ENCODE peak calls at places on chromosomes 3 and 15, in six cellular contexts. P is IMR-90, V is GM12878, F is HepG2, Q is HEK293T, M is A549. B is an unnamed sample.

GRCh38 chr3:108845709-108846293 is 23.2 kb downstream of the TRAT1 start:
- DNase-seq in P (no peak), V (no peak), F (no peak), Q (no peak), M (no peak), B (no peak)

GRCh38 chr15:72117698-72118399 is at the start of gene MYO9A:
- DNase-seq in P (peak), V (peak), F (peak), Q (peak), M (peak), B (peak)

GRCh38 chr3:10798600-10799367 is 17.2 kb upstream of the SLC6A11 start:
- DNase-seq in P (no peak), V (no peak), F (no peak), Q (no peak), M (no peak), B (no peak)

GRCh38 chr3:177345049-177345972 is 148.0 kb upstream of the TBL1XR1 start:
- DNase-seq in P (peak), V (no peak), F (peak), Q (peak), M (peak), B (peak)

GRCh38 chr15:66046751-66047150 is 177.5 kb downstream of the RAB11A start:
- DNase-seq in P (no peak), V (no peak), F (peak), Q (no peak), M (no peak), B (no peak)

GRCh38 chr15:56759450-56759845 is 26.1 kb upstream of the ZNF280D start:
- DNase-seq in P (peak), V (no peak), F (no peak), Q (no peak), M (no peak), B (no peak)

GRCh38 chr3:170869645-170870593 is at the start of gene RPL22L1:
- DNase-seq in P (peak), V (peak), F (peak), Q (peak), M (peak), B (peak)

GRCh38 chr3:151386063-151386462 is 1.5 kb upstream of the P2RY12 start:
- DNase-seq in P (no peak), V (no peak), F (no peak), Q (no peak), M (no peak), B (no peak)

GRCh38 chr3:178778579-178778978 is 242.3 kb downstream of the KCNMB2 start:
- DNase-seq in P (no peak), V (no peak), F (no peak), Q (no peak), M (no peak), B (no peak)

GRCh38 chr3:111236833-111237713 is 165.5 kb downstream of the NECTIN3 start:
- DNase-seq in P (peak), V (no peak), F (no peak), Q (no peak), M (no peak), B (no peak)

GRCh38 chr3:61897848-61898247 is 336.5 kb downstream of the PTPRG start:
- DNase-seq in P (no peak), V (no peak), F (no peak), Q (no peak), M (no peak), B (no peak)

GRCh38 chr15:98070132-98070531 is 109.6 kb downstream of the ARRDC4 start:
- DNase-seq in P (no peak), V (no peak), F (no peak), Q (no peak), M (no peak), B (no peak)

GRCh38 chr3:185658504-185658912 is 72.4 kb downstream of the SENP2 start:
- DNase-seq in P (peak), V (no peak), F (peak), Q (no peak), M (peak), B (no peak)

GRCh38 chr15:57440799-57441198 is 64.5 kb downstream of the CGNL1 start:
- DNase-seq in P (peak), V (no peak), F (no peak), Q (no peak), M (no peak), B (no peak)

DNA sequence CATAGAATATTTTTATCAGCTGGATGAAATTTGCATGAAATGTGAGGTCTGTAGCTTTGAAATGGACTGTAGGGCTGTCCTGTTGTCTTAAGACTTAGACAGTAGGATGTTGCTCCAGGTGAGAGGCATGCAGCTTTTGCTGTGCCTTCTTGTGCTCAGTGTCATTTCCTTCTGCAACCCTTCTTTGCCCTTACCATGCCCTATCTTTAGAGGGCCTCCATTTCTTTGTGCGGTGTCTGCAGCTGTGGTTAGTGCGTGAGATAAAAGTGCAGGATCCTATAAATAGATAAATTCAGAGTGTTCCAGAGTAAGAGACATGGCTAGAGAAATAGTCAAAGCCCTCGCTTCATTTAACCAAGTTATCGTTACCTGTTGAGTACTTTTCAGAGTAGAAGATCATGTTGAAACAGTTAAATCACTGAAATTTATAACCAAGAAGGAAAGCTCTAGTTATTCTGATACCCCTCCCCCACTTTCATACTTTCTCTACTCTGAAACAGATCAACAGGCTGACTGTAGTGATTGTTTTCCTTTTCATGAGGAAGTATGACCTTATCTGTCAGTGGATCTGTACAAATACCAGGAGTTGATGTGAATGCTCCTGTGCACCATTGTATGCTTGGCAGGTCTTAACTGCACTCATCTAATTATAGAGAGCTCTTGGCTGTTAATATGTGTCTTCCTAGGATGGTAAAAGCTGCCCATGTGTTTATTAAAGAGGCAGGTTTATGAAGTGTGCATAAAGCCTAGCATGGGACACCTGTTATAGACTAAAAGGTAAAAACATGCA is 18.2 kb downstream of the EIF3J start:
- DNase-seq in P (no peak), V (no peak), F (no peak), Q (no peak), M (no peak), B (no peak)
- TF ChIP-seq BHLHE40 in P (no peak), V (no peak), F (no peak), Q (no peak), M (no peak), B (no peak)

GRCh38 chr15:69609176-69609575 is 156.6 kb downstream of the RPLP1 start:
- DNase-seq in P (peak), V (no peak), F (no peak), Q (no peak), M (no peak), B (no peak)
- TF ChIP-seq BHLHE40 in P (no peak), V (no peak), F (no peak), Q (no peak), M (no peak), B (no peak)

DNA sequence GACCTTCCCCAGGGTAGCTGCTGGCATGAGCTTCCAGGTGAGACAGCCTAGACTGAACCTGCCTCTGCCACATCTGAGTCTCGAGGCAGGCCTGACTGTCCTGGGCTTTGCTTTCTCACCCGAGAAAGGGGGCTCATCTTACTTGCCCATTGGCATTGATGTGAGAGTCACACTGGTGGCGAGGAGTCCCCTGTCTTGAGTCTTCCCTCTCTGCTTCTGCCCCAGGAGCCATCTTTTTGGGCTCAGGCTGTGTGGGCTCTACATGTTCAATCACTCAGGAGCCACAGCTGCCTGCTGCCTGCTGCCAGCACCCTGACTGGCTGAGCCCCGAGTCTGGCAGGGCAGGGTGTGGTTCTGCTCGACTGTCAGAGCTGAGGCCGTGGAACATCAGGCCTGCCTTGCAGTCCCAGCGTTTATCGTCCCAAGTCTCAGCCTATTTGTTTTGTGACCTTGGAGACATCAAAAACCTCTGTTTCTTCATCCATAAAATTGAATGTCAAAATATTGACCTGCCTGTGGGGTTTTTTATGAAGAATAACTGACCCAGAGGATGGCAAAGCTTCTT is 132.5 kb downstream of the DNAJB8 start:
- DNase-seq in P (no peak), V (no peak), F (no peak), Q (no peak), M (no peak), B (no peak)
- TF ChIP-seq BHLHE40 in P (no peak), V (no peak), F (no peak), Q (no peak), M (no peak), B (no peak)

DNA sequence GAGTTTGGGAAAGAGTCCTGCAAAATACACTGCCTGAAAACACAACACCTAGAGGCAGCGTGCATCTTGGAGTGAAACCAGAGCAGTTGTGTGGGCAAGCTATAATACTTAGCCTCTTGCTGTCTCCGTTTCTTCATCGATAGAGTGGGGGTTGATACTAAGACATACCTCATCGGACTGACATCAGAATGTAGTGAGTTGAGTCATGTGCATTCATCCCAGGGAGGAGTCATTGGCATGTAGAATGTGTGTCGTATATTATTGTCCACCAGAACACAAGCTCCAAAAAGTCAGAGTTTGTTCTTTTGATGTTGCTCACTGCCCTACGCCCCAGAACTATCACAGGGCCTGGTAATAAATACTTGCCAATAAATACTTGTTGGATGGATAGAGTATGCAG is 4.3 kb downstream of the SNTN start:
- DNase-seq in P (peak), V (no peak), F (no peak), Q (no peak), M (no peak), B (no peak)
- TF ChIP-seq BHLHE40 in P (no peak), V (no peak), F (no peak), Q (no peak), M (no peak), B (no peak)

GRCh38 chr15:90665288-90666134 is 51.6 kb upstream of the BLM start:
- DNase-seq in P (peak), V (peak), F (peak), Q (peak), M (peak), B (peak)
- TF ChIP-seq BHLHE40 in P (no peak), V (peak), F (no peak), Q (no peak), M (no peak), B (no peak)

GRCh38 chr15:89329329-89330084 is 5.1 kb downstream of the POLG start:
- DNase-seq in P (no peak), V (no peak), F (no peak), Q (no peak), M (no peak), B (no peak)
- TF ChIP-seq BHLHE40 in P (no peak), V (no peak), F (no peak), Q (no peak), M (no peak), B (no peak)

GRCh38 chr3:194474675-194475074 is 12.1 kb downstream of the ATP13A3 start:
- DNase-seq in P (peak), V (no peak), F (no peak), Q (no peak), M (no peak), B (no peak)
- TF ChIP-seq BHLHE40 in P (peak), V (no peak), F (no peak), Q (no peak), M (no peak), B (no peak)

GRCh38 chr3:71724171-71724453 is 1.1 kb downstream of the EIF4E3 start:
- DNase-seq in P (no peak), V (no peak), F (no peak), Q (no peak), M (no peak), B (no peak)

GRCh38 chr3:71721002-71721401 is 4.2 kb downstream of the EIF4E3 start:
- DNase-seq in P (no peak), V (no peak), F (no peak), Q (no peak), M (no peak), B (no peak)

GRCh38 chr3:71721721-71722157 is 3.5 kb downstream of the EIF4E3 start:
- DNase-seq in P (no peak), V (no peak), F (no peak), Q (no peak), M (no peak), B (no peak)

GRCh38 chr3:71723452-71724170 is 1.6 kb downstream of the EIF4E3 start:
- DNase-seq in P (no peak), V (no peak), F (no peak), Q (no peak), M (no peak), B (no peak)

GRCh38 chr3:71722693-71723092 is 2.5 kb downstream of the EIF4E3 start:
- DNase-seq in P (no peak), V (no peak), F (no peak), Q (no peak), M (no peak), B (no peak)
- TF ChIP-seq BHLHE40 in P (no peak), V (no peak), F (no peak), Q (no peak), M (no peak), B (no peak)

DNA sequence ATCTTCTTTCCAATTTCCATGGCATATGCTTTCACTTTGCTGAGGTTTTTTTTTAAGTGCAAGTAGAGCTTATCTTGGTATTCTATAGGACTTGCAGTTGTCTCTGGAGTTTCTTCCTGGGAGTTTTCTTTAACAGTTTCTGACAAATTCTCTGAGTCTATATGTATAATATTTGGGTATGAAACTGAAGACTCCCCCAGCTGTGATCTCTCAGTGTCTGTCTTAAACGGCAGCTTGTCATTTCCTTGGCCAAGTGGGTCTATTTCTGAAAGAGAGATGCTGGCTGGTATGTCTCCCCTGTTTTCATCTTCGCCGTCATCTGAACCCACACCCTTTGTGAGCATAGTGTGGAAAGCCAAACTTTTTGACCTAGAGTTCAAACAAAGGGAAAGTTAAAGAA is 73.3 kb upstream of the PTX3 start:
- DNase-seq in P (no peak), V (no peak), F (no peak), Q (no peak), M (no peak), B (no peak)
- TF ChIP-seq BHLHE40 in P (no peak), V (no peak), F (no peak), Q (no peak), M (no peak), B (no peak)